ENCODE peak calls at places on chromosomes 11 and 22, in nine cellular contexts. T is PC-3, L is OCI-LY7, N is PC-9, F is lower lobe of right lung, K is GM12878, O is cardiac muscle cell, C is body of pancreas, J is tibial artery. V is an unnamed sample.

GRCh38 chr22:43094085-43094484 is 4.9 kb upstream of the TTLL1 start:
- DNase-seq in T (peak; percentile 84), L (peak; percentile 79), N (peak; percentile 98), F (peak; percentile 61), K (no peak), O (no peak), C (no peak), J (no peak), V (peak; percentile 70)

GRCh38 chr11:103228807-103229206 is 119.6 kb downstream of the DYNC2H1 start:
- DNase-seq in T (no peak), L (no peak), N (no peak), F (no peak), K (no peak), O (peak; percentile 2), C (no peak), J (no peak), V (no peak)

GRCh38 chr11:44418438-44418795 is 108.5 kb upstream of the ALX4 start:
- DNase-seq in T (no peak), L (no peak), N (no peak), F (no peak), K (no peak), O (no peak), C (no peak), J (no peak), V (no peak)

GRCh38 chr11:102521121-102521520 is 9.4 kb downstream of the MMP7 start:
- DNase-seq in T (no peak), L (no peak), N (no peak), F (no peak), K (no peak), O (no peak), C (no peak), J (no peak), V (no peak)

GRCh38 chr11:95668113-95668512 is 121.5 kb downstream of the FAM76B start:
- DNase-seq in T (no peak), L (no peak), N (no peak), F (no peak), K (no peak), O (no peak), C (no peak), J (no peak), V (no peak)

GRCh38 chr22:50218153-50218995 is 17.6 kb downstream of the SELENOO start:
- DNase-seq in T (no peak), L (no peak), N (no peak), F (peak; percentile 47), K (no peak), O (no peak), C (no peak), J (no peak), V (no peak)

GRCh38 chr11:13465909-13466371 is 2.9 kb upstream of the BTBD10 start:
- DNase-seq in T (peak; percentile 64), L (peak; percentile 45), N (peak; percentile 41), F (no peak), K (no peak), O (peak; percentile 63), C (no peak), J (no peak), V (no peak)

GRCh38 chr11:120646206-120646605 is 134.7 kb downstream of the GRIK4 start:
- DNase-seq in T (no peak), L (no peak), N (no peak), F (no peak), K (no peak), O (no peak), C (no peak), J (no peak), V (no peak)

GRCh38 chr11:110486176-110486575 is 56.4 kb downstream of the FDX1 start:
- DNase-seq in T (no peak), L (no peak), N (no peak), F (no peak), K (no peak), O (no peak), C (no peak), J (no peak), V (no peak)

GRCh38 chr11:110490886-110491285 is 61.1 kb downstream of the FDX1 start:
- DNase-seq in T (peak; percentile 69), L (no peak), N (no peak), F (no peak), K (no peak), O (peak; percentile 77), C (no peak), J (peak; percentile 69), V (no peak)

GRCh38 chr11:110497204-110497987 is 67.6 kb downstream of the FDX1 start:
- DNase-seq in T (no peak), L (no peak), N (no peak), F (no peak), K (no peak), O (peak; percentile 72), C (no peak), J (no peak), V (no peak)

GRCh38 chr11:110488446-110488845 is 58.7 kb downstream of the FDX1 start:
- DNase-seq in T (no peak), L (no peak), N (no peak), F (no peak), K (no peak), O (no peak), C (no peak), J (no peak), V (no peak)

GRCh38 chr11:110491577-110492352 is 62.0 kb downstream of the FDX1 start:
- DNase-seq in T (no peak), L (no peak), N (no peak), F (no peak), K (no peak), O (peak; percentile 24), C (no peak), J (no peak), V (no peak)
- TF ChIP-seq CTCF in T (no peak), L (no peak), N (no peak), F (no peak), K (no peak), O (no peak), C (no peak), J (no peak), V (no peak)

GRCh38 chr11:124864892-124865180 is 396 bp upstream of the ROBO3 start:
- DNase-seq in T (no peak), L (no peak), N (no peak), F (no peak), K (no peak), O (no peak), C (no peak), J (no peak), V (no peak)

GRCh38 chr11:124865902-124866851 is 945 bp downstream of the ROBO3 start:
- DNase-seq in T (peak; percentile 30), L (no peak), N (no peak), F (no peak), K (no peak), O (peak; percentile 41), C (peak; percentile 47), J (no peak), V (peak; percentile 62)

GRCh38 chr11:124864176-124864891 is 898 bp upstream of the ROBO3 start:
- DNase-seq in T (no peak), L (no peak), N (no peak), F (no peak), K (no peak), O (no peak), C (no peak), J (no peak), V (no peak)

GRCh38 chr11:124863826-124864165 is 1.4 kb upstream of the ROBO3 start:
- DNase-seq in T (peak; percentile 17), L (no peak), N (no peak), F (no peak), K (no peak), O (no peak), C (no peak), J (no peak), V (no peak)

GRCh38 chr11:124865181-124865901 is at the start of gene ROBO3:
- DNase-seq in T (no peak), L (no peak), N (no peak), F (no peak), K (no peak), O (no peak), C (no peak), J (no peak), V (no peak)
- H3K4me3 ChIP-seq in T (peak within 1 kb of the TSS; percentile 18), L (no peak within 1 kb of the TSS), N (no peak within 1 kb of the TSS), F (peak within 1 kb of the TSS; percentile 39), K (no peak within 1 kb of the TSS), O (peak within 1 kb of the TSS; percentile 27), C (no peak within 1 kb of the TSS), J (peak within 1 kb of the TSS; percentile 9), V (no peak within 1 kb of the TSS)

DNA sequence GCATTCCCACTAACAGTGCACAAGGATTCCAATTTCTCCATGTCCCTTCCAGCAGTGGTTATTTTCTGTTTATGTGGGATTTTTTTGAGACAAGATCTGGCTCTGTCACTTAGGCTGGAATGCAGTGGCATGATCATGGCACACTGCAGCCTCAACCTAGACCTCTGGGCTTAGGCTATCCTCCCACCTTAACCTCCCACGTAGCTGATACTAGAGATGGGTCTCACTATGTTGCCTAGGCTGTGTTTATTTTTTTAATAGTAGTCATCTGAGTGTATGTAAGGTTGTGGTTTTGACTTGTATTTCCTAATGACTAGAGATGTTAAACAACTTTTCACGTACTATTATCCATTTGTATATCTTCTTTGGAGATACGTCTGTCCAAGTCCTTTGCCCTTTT is 74.6 kb downstream of the KCNQ1OT1 start:
- DNase-seq in T (no peak), L (no peak), N (no peak), F (no peak), K (no peak), O (no peak), C (no peak), J (no peak), V (no peak)
- H3K9me3 ChIP-seq in T (peaks cover 4% of the 10 kb centered on the region), L (peaks cover 5% of the 10 kb centered on the region), N (peaks cover 23% of the 10 kb centered on the region), F (peaks cover 10% of the 10 kb centered on the region), K (no peaks in the 10 kb centered on the region), O (no peaks in the 10 kb centered on the region), C (peaks cover 2% of the 10 kb centered on the region), J (peaks cover 15% of the 10 kb centered on the region), V (peaks cover 11% of the 10 kb centered on the region)

GRCh38 chr11:7667460-7667859 is 5.8 kb downstream of the CYB5R2 start:
- DNase-seq in T (no peak), L (no peak), N (no peak), F (no peak), K (no peak), O (no peak), C (no peak), J (no peak), V (no peak)

GRCh38 chr11:7664867-7665266 is 8.4 kb downstream of the CYB5R2 start:
- DNase-seq in T (no peak), L (no peak), N (no peak), F (no peak), K (no peak), O (no peak), C (no peak), J (no peak), V (no peak)

GRCh38 chr11:7666292-7666866 is 6.9 kb downstream of the CYB5R2 start:
- DNase-seq in T (no peak), L (no peak), N (no peak), F (no peak), K (no peak), O (no peak), C (no peak), J (no peak), V (no peak)

GRCh38 chr11:7668464-7668863 is 4.8 kb downstream of the CYB5R2 start:
- DNase-seq in T (no peak), L (no peak), N (no peak), F (no peak), K (no peak), O (no peak), C (no peak), J (no peak), V (no peak)

DNA sequence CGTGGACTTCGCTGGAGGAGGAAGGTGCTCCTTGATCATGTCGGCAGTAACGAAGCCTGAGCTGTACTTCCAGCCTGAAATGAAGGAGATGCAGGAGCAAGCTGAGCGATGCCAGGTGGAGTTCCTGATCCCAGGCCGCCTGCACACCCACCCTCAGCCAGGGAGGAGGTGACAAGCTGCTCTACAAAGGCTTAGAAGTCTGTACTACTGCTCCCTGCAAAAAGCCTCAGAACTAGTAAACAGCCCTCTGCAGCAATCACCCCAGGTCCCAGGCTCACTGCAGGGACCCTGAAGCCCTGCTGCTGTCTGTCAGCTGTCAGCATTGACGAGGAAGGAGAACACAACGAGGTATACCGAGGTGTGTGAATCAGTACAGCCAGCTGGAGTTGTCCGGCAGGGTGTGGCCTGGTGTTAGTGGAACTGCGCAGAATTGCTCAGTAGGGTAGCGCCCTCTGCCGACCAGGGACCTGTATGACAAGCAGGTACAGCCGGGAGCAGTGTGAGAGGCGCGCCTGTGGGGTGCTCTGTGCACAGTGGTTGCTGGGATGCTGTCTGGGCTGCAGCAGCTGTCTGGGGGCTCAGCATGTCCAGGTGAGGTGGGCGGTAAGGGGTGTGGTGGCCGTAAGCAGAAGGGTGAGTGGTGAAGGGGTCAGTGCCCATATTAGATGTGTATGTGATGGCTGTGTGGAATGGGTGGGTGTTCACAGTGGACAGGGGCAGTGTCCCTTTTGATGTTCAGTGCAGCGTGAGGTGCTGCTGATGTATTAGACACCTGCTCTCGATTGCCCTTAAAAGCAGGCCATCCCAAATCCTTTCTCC is 7.6 kb downstream of the CYB5R2 start:
- DNase-seq in T (peak; percentile 86), L (peak; percentile 83), N (peak; percentile 42), F (peak; percentile 91), K (peak; percentile 34), O (peak; percentile 70), C (peak; percentile 89), J (peak; percentile 84), V (peak; percentile 94)
- TF ChIP-seq CTCF in T (peak; percentile 83), L (peak; percentile 90), N (peak; percentile 85), F (peak; percentile 82), K (peak; percentile 94), O (peak; percentile 79), C (peak; percentile 96), J (peak; percentile 79), V (peak; percentile 92)